ENCODE peak calls at places on chromosome 2, in nine cellular contexts. L is kidney; B is right cardiac atrium; Z is psoas muscle; E is NCI-H1105; P is prostate gland; I is HuH-7.5; K is CD4-positive, alpha-beta T cell; C is H4. H is an unnamed sample.
A peak's percentile ranks its signal among the peaks of the same experiment; 100 is the strongest.

GRCh38 chr2:125696573-125696972 is 959.4 kb upstream of the GYPC start:
- DNase-seq in Z (no peak), B (no peak), C (peak; percentile 74), I (no peak), P (peak; percentile 52), K (no peak), E (no peak), L (no peak), H (no peak)

GRCh38 chr2:20882466-20883170 is 59.7 kb upstream of the LDAH start:
- DNase-seq in C (no peak), E (no peak), K (no peak), L (no peak), Z (no peak), P (no peak), I (no peak), B (no peak), H (no peak)

GRCh38 chr2:8754056-8754790 is 72.4 kb downstream of the ID2 start:
- DNase-seq in E (peak; percentile 31), L (no peak), P (no peak), Z (no peak), K (no peak), I (no peak), C (no peak), B (no peak), H (no peak)

GRCh38 chr2:184815824-184816223 is 217.5 kb downstream of the ZNF804A start:
- DNase-seq in I (no peak), Z (no peak), K (no peak), C (no peak), P (no peak), B (no peak), L (no peak), E (no peak), H (no peak)

GRCh38 chr2:31337860-31338259 is 76.7 kb downstream of the XDH start:
- DNase-seq in I (no peak), B (no peak), C (peak; percentile 39), K (no peak), Z (no peak), E (no peak), P (no peak), L (no peak), H (no peak)

GRCh38 chr2:96534701-96535181 is 1.8 kb upstream of the ARID5A start:
- DNase-seq in B (no peak), Z (peak; percentile 66), P (peak; percentile 88), L (no peak), C (peak; percentile 27), K (no peak), I (no peak), E (peak; percentile 44), H (no peak)

GRCh38 chr2:101619191-101619591 is 78.3 kb upstream of the MAP4K4 start:
- DNase-seq in Z (no peak), C (no peak), K (no peak), L (no peak), I (no peak), B (peak; percentile 31), E (no peak), P (no peak), H (no peak)

GRCh38 chr2:96798733-96799622 is 17.1 kb upstream of the CNNM3 start:
- DNase-seq in L (peak; percentile 68), Z (peak; percentile 39), K (no peak), B (no peak), C (no peak), P (no peak), I (no peak), E (no peak), H (no peak)

GRCh38 chr2:3612639-3613523 is 18.0 kb downstream of the COLEC11 start:
- DNase-seq in C (no peak), K (no peak), B (no peak), L (peak; percentile 60), Z (peak; percentile 28), E (no peak), I (no peak), P (no peak), H (no peak)